ENCODE peak calls at places on chromosomes 11 and 22, in seven cellular contexts. One of them, this sample, is unnamed.

GRCh38 chr22:23218867-23219251 is 38.5 kb downstream of the BCR start:
- DNase-seq in astrocyte of the spinal cord: peak
- DNase-seq in sigmoid colon: no peak
- DNase-seq in MM.1S: no peak
- DNase-seq in neural crest cell: peak
- DNase-seq in right atrium auricular region: no peak
- DNase-seq in SK-N-SH: peak
- DNase-seq in this sample: peak

GRCh38 chr11:20337526-20338154 is 25.9 kb upstream of the HTATIP2 start:
- DNase-seq in neural crest cell: peak
- DNase-seq in astrocyte of the spinal cord: peak
- DNase-seq in sigmoid colon: no peak
- DNase-seq in MM.1S: peak
- DNase-seq in right atrium auricular region: no peak
- DNase-seq in SK-N-SH: peak
- DNase-seq in this sample: peak

GRCh38 chr11:116044946-116045345 is 540.7 kb upstream of the CADM1 start:
- DNase-seq in neural crest cell: no peak
- DNase-seq in sigmoid colon: no peak
- DNase-seq in SK-N-SH: no peak
- DNase-seq in astrocyte of the spinal cord: no peak
- DNase-seq in MM.1S: no peak
- DNase-seq in right atrium auricular region: no peak
- DNase-seq in this sample: no peak

GRCh38 chr11:62573006-62573591 is 592 bp downstream of the EEF1G start:
- DNase-seq in SK-N-SH: peak
- DNase-seq in right atrium auricular region: no peak
- DNase-seq in astrocyte of the spinal cord: peak
- DNase-seq in MM.1S: no peak
- DNase-seq in sigmoid colon: peak
- DNase-seq in neural crest cell: no peak
- DNase-seq in this sample: no peak

GRCh38 chr11:105918039-105918438 is 104.0 kb downstream of the MSANTD4 start:
- DNase-seq in right atrium auricular region: no peak
- DNase-seq in astrocyte of the spinal cord: no peak
- DNase-seq in SK-N-SH: no peak
- DNase-seq in sigmoid colon: no peak
- DNase-seq in MM.1S: no peak
- DNase-seq in neural crest cell: no peak
- DNase-seq in this sample: no peak

GRCh38 chr22:34761111-34761510 is 304.8 kb upstream of the ISX start:
- DNase-seq in sigmoid colon: no peak
- DNase-seq in astrocyte of the spinal cord: no peak
- DNase-seq in right atrium auricular region: no peak
- DNase-seq in neural crest cell: no peak
- DNase-seq in MM.1S: no peak
- DNase-seq in SK-N-SH: no peak
- DNase-seq in this sample: no peak

GRCh38 chr11:73980001-73980960 is 2.4 kb downstream of the UCP2 start:
- DNase-seq in neural crest cell: no peak
- DNase-seq in sigmoid colon: peak
- DNase-seq in right atrium auricular region: peak
- DNase-seq in SK-N-SH: no peak
- DNase-seq in astrocyte of the spinal cord: no peak
- DNase-seq in MM.1S: peak
- DNase-seq in this sample: no peak

GRCh38 chr11:75400110-75400865 is 970 bp downstream of the RPS3 start:
- DNase-seq in SK-N-SH: no peak
- DNase-seq in MM.1S: peak
- DNase-seq in sigmoid colon: no peak
- DNase-seq in neural crest cell: no peak
- DNase-seq in right atrium auricular region: no peak
- DNase-seq in astrocyte of the spinal cord: no peak
- DNase-seq in this sample: no peak

GRCh38 chr22:37996079-37996478 is 11.7 kb upstream of the SOX10 start:
- DNase-seq in sigmoid colon: no peak
- DNase-seq in astrocyte of the spinal cord: no peak
- DNase-seq in right atrium auricular region: no peak
- DNase-seq in neural crest cell: no peak
- DNase-seq in SK-N-SH: peak
- DNase-seq in MM.1S: no peak
- DNase-seq in this sample: peak

GRCh38 chr22:48393041-48393370 is 1434.7 kb downstream of the BRD1 start:
- DNase-seq in right atrium auricular region: peak
- DNase-seq in neural crest cell: no peak
- DNase-seq in MM.1S: no peak
- DNase-seq in sigmoid colon: no peak
- DNase-seq in SK-N-SH: no peak
- DNase-seq in astrocyte of the spinal cord: no peak
- DNase-seq in this sample: no peak

GRCh38 chr22:48394787-48395620 is 1432.7 kb downstream of the BRD1 start:
- DNase-seq in sigmoid colon: no peak
- DNase-seq in astrocyte of the spinal cord: no peak
- DNase-seq in SK-N-SH: no peak
- DNase-seq in neural crest cell: no peak
- DNase-seq in MM.1S: no peak
- DNase-seq in right atrium auricular region: peak
- DNase-seq in this sample: no peak

GRCh38 chr22:48389916-48390315 is 1437.8 kb downstream of the BRD1 start:
- DNase-seq in SK-N-SH: no peak
- DNase-seq in astrocyte of the spinal cord: no peak
- DNase-seq in MM.1S: no peak
- DNase-seq in neural crest cell: no peak
- DNase-seq in sigmoid colon: peak
- DNase-seq in right atrium auricular region: peak
- DNase-seq in this sample: no peak

GRCh38 chr22:48391820-48392219 is 1435.9 kb downstream of the BRD1 start:
- DNase-seq in astrocyte of the spinal cord: no peak
- DNase-seq in neural crest cell: no peak
- DNase-seq in SK-N-SH: no peak
- DNase-seq in right atrium auricular region: peak
- DNase-seq in sigmoid colon: no peak
- DNase-seq in MM.1S: no peak
- DNase-seq in this sample: no peak

GRCh38 chr22:48391171-48391711 is 1436.4 kb downstream of the BRD1 start:
- DNase-seq in neural crest cell: no peak
- DNase-seq in SK-N-SH: no peak
- DNase-seq in astrocyte of the spinal cord: no peak
- DNase-seq in MM.1S: no peak
- DNase-seq in right atrium auricular region: peak
- DNase-seq in sigmoid colon: peak
- DNase-seq in this sample: no peak
- TF ChIP-seq CTCF in neural crest cell: no peak
- TF ChIP-seq CTCF in SK-N-SH: no peak
- TF ChIP-seq CTCF in astrocyte of the spinal cord: no peak
- TF ChIP-seq CTCF in MM.1S: no peak
- TF ChIP-seq CTCF in right atrium auricular region: no peak
- TF ChIP-seq CTCF in sigmoid colon: no peak
- TF ChIP-seq CTCF in this sample: no peak

GRCh38 chr11:10410844-10411200 is 44.2 kb upstream of the AMPD3 start:
- DNase-seq in neural crest cell: no peak
- DNase-seq in SK-N-SH: no peak
- DNase-seq in right atrium auricular region: peak
- DNase-seq in MM.1S: no peak
- DNase-seq in astrocyte of the spinal cord: no peak
- DNase-seq in sigmoid colon: no peak
- DNase-seq in this sample: no peak

GRCh38 chr11:10414181-10414580 is 40.9 kb upstream of the AMPD3 start:
- DNase-seq in astrocyte of the spinal cord: no peak
- DNase-seq in MM.1S: peak
- DNase-seq in neural crest cell: no peak
- DNase-seq in right atrium auricular region: no peak
- DNase-seq in SK-N-SH: no peak
- DNase-seq in sigmoid colon: no peak
- DNase-seq in this sample: no peak

GRCh38 chr11:10412266-10412665 is 42.8 kb upstream of the AMPD3 start:
- DNase-seq in sigmoid colon: no peak
- DNase-seq in astrocyte of the spinal cord: no peak
- DNase-seq in SK-N-SH: no peak
- DNase-seq in neural crest cell: no peak
- DNase-seq in right atrium auricular region: no peak
- DNase-seq in MM.1S: no peak
- DNase-seq in this sample: no peak

GRCh38 chr11:10414659-10415058 is 40.4 kb upstream of the AMPD3 start:
- DNase-seq in astrocyte of the spinal cord: peak
- DNase-seq in neural crest cell: no peak
- DNase-seq in MM.1S: peak
- DNase-seq in SK-N-SH: no peak
- DNase-seq in sigmoid colon: peak
- DNase-seq in right atrium auricular region: peak
- DNase-seq in this sample: no peak

DNA sequence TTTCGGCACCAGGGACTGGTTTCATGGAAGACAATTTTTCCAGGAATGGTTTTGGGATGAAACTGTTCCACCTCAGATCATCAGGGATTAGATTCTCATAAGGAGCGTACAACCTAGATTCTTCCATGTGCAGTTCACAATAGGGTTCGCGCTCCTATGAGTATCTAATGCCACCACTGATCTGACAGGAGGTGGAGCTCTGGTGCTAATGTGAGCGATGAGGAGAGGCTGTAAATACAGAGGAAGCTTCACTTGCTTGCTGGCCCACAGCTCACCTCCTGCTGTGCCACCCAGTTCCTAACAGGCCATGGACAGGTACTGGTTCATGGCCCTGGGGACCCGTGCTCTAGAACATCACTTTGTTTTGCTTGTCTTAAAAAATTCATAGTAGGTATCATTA is 41.8 kb upstream of the AMPD3 start:
- DNase-seq in astrocyte of the spinal cord: no peak
- DNase-seq in SK-N-SH: no peak
- DNase-seq in right atrium auricular region: peak
- DNase-seq in neural crest cell: no peak
- DNase-seq in sigmoid colon: no peak
- DNase-seq in MM.1S: peak
- DNase-seq in this sample: no peak
- TF ChIP-seq CTCF in astrocyte of the spinal cord: peak
- TF ChIP-seq CTCF in SK-N-SH: peak
- TF ChIP-seq CTCF in right atrium auricular region: no peak
- TF ChIP-seq CTCF in neural crest cell: no peak
- TF ChIP-seq CTCF in sigmoid colon: no peak
- TF ChIP-seq CTCF in MM.1S: peak
- TF ChIP-seq CTCF in this sample: no peak

GRCh38 chr11:108734956-108735559 is 70.2 kb downstream of the DDX10 start:
- DNase-seq in MM.1S: peak
- DNase-seq in right atrium auricular region: no peak
- DNase-seq in SK-N-SH: peak
- DNase-seq in astrocyte of the spinal cord: peak
- DNase-seq in neural crest cell: no peak
- DNase-seq in sigmoid colon: no peak
- DNase-seq in this sample: no peak
- TF ChIP-seq CTCF in MM.1S: peak
- TF ChIP-seq CTCF in right atrium auricular region: no peak
- TF ChIP-seq CTCF in SK-N-SH: peak
- TF ChIP-seq CTCF in astrocyte of the spinal cord: peak
- TF ChIP-seq CTCF in neural crest cell: peak
- TF ChIP-seq CTCF in sigmoid colon: no peak
- TF ChIP-seq CTCF in this sample: peak

GRCh38 chr11:27735281-27735680 is 35.0 kb upstream of the BDNF start:
- DNase-seq in right atrium auricular region: no peak
- DNase-seq in sigmoid colon: no peak
- DNase-seq in neural crest cell: no peak
- DNase-seq in MM.1S: no peak
- DNase-seq in SK-N-SH: no peak
- DNase-seq in astrocyte of the spinal cord: peak
- DNase-seq in this sample: no peak
- TF ChIP-seq CTCF in right atrium auricular region: no peak
- TF ChIP-seq CTCF in sigmoid colon: no peak
- TF ChIP-seq CTCF in neural crest cell: no peak
- TF ChIP-seq CTCF in MM.1S: no peak
- TF ChIP-seq CTCF in SK-N-SH: no peak
- TF ChIP-seq CTCF in astrocyte of the spinal cord: no peak
- TF ChIP-seq CTCF in this sample: no peak

DNA sequence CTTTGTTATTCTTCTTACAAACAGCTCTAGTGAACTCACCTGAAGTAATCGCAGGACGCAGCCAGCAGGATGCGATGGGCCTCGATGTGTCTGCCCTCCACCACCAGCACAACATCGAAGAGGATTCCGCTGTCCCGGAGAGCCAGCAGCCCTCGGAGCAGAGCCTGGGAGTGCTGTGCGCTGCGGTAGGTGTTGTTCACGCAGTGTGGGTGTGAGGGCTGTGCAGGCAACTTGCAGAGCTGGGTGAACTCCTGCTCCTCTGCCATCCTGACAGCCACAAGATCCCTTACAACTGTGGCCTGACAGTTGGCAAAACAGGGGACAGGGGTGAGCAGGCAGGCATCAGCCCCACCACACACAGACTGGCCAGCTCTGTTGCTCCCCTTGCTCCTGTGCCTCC is 6.6 kb downstream of the KLHL22 start:
- DNase-seq in right atrium auricular region: no peak
- DNase-seq in sigmoid colon: no peak
- DNase-seq in MM.1S: no peak
- DNase-seq in astrocyte of the spinal cord: no peak
- DNase-seq in SK-N-SH: no peak
- DNase-seq in neural crest cell: no peak
- DNase-seq in this sample: no peak
- TF ChIP-seq CTCF in right atrium auricular region: no peak
- TF ChIP-seq CTCF in sigmoid colon: no peak
- TF ChIP-seq CTCF in MM.1S: no peak
- TF ChIP-seq CTCF in astrocyte of the spinal cord: no peak
- TF ChIP-seq CTCF in SK-N-SH: no peak
- TF ChIP-seq CTCF in neural crest cell: no peak
- TF ChIP-seq CTCF in this sample: no peak

GRCh38 chr11:34105079-34105956 is at the start of gene NAT10:
- DNase-seq in right atrium auricular region: peak
- DNase-seq in sigmoid colon: peak
- DNase-seq in SK-N-SH: peak
- DNase-seq in astrocyte of the spinal cord: peak
- DNase-seq in neural crest cell: peak
- DNase-seq in MM.1S: peak
- DNase-seq in this sample: peak
- TF ChIP-seq CTCF in right atrium auricular region: no peak
- TF ChIP-seq CTCF in sigmoid colon: no peak
- TF ChIP-seq CTCF in SK-N-SH: no peak
- TF ChIP-seq CTCF in astrocyte of the spinal cord: peak
- TF ChIP-seq CTCF in neural crest cell: peak
- TF ChIP-seq CTCF in MM.1S: peak
- TF ChIP-seq CTCF in this sample: no peak

DNA sequence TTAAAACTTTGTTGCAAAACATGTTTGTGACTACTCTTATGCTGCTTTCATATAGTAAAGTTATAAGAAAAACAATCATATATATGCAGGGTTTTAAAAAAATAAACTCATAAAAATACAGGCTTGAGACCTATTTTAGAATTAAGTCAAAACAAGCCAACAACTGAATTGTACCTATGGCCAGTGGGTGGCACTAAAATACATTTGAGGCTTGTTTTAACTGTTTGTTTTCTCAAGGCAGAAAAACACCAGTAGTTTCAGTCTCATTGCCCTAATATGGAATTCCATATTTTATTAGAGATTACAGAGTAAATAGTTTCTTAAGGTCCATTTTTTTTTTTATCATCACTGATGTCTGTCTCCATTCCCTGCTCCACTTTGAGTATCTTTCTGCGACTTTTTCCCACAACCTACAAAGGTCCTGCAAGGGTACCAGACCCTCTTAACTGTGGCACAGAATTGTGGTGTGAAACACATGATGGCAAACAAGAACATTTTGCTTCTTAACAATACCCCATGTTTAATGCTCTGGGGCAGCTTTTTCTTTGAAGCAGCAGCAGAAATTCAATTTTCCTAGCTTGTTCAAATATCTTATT is 8.5 kb upstream of the CCDC89 start:
- DNase-seq in SK-N-SH: peak
- DNase-seq in neural crest cell: no peak
- DNase-seq in sigmoid colon: no peak
- DNase-seq in MM.1S: peak
- DNase-seq in right atrium auricular region: no peak
- DNase-seq in astrocyte of the spinal cord: peak
- DNase-seq in this sample: no peak
- TF ChIP-seq CTCF in SK-N-SH: peak
- TF ChIP-seq CTCF in neural crest cell: peak
- TF ChIP-seq CTCF in sigmoid colon: no peak
- TF ChIP-seq CTCF in MM.1S: peak
- TF ChIP-seq CTCF in right atrium auricular region: peak
- TF ChIP-seq CTCF in astrocyte of the spinal cord: peak
- TF ChIP-seq CTCF in this sample: no peak

GRCh38 chr22:21593406-21594232 is 26.1 kb downstream of the UBE2L3 start:
- DNase-seq in MM.1S: no peak
- DNase-seq in astrocyte of the spinal cord: no peak
- DNase-seq in SK-N-SH: peak
- DNase-seq in neural crest cell: peak
- DNase-seq in right atrium auricular region: no peak
- DNase-seq in sigmoid colon: no peak
- DNase-seq in this sample: peak
- TF ChIP-seq CTCF in MM.1S: no peak
- TF ChIP-seq CTCF in astrocyte of the spinal cord: peak
- TF ChIP-seq CTCF in SK-N-SH: peak
- TF ChIP-seq CTCF in neural crest cell: peak
- TF ChIP-seq CTCF in right atrium auricular region: no peak
- TF ChIP-seq CTCF in sigmoid colon: no peak
- TF ChIP-seq CTCF in this sample: peak

This sample was measured in glutamatergic neuron.